ENCODE peak calls at places on chromosomes 3 and 15, in five cellular contexts. T, U, O, L and B are unnamed samples.

GRCh38 chr3:27559381-27559780 is 75.2 kb upstream of the SLC4A7 start:
- DNase-seq in T (no peak), U (no peak), O (no peak), L (no peak), B (no peak)

GRCh38 chr3:10025205-10026083 is 793 bp upstream of the FANCD2 start:
- DNase-seq in T (no peak), U (no peak), O (no peak), L (no peak), B (no peak)

GRCh38 chr3:132445812-132446211 is 28.5 kb downstream of the DNAJC13 start:
- DNase-seq in T (no peak), U (no peak), O (peak), L (no peak), B (peak)

GRCh38 chr15:27679621-27680521 is 419.2 kb downstream of the OCA2 start:
- DNase-seq in T (no peak), U (no peak), O (no peak), L (no peak), B (no peak)

GRCh38 chr3:188404701-188405100 is 250.7 kb downstream of the LPP start:
- DNase-seq in T (no peak), U (no peak), O (no peak), L (no peak), B (no peak)

GRCh38 chr15:90869601-90870353 is 1.4 kb downstream of the FURIN start:
- DNase-seq in T (peak), U (no peak), O (peak), L (peak), B (peak)

GRCh38 chr3:69718832-69719231 is 20.4 kb upstream of the MITF start:
- DNase-seq in T (no peak), U (no peak), O (no peak), L (no peak), B (no peak)

GRCh38 chr3:105868450-105868744 is 415 bp downstream of the CBLB start:
- DNase-seq in T (peak), U (peak), O (peak), L (no peak), B (peak)

GRCh38 chr15:42141246-42141645 is 15.2 kb downstream of the PLA2G4F start:
- DNase-seq in T (no peak), U (no peak), O (no peak), L (no peak), B (no peak)

GRCh38 chr15:100727291-100727851 is 125.0 kb downstream of the ASB7 start:
- DNase-seq in T (no peak), U (no peak), O (no peak), L (no peak), B (peak)

GRCh38 chr15:77497108-77497737 is 76.5 kb downstream of the HMG20A start:
- DNase-seq in T (no peak), U (peak), O (no peak), L (no peak), B (no peak)

GRCh38 chr3:120684896-120685295 is 2.9 kb upstream of the HGD start:
- DNase-seq in T (no peak), U (no peak), O (no peak), L (no peak), B (no peak)

GRCh38 chr3:124759666-124760401 is 29.6 kb downstream of the UMPS start:
- DNase-seq in T (no peak), U (no peak), O (no peak), L (no peak), B (no peak)

GRCh38 chr3:43759297-43759782 is 68.6 kb downstream of the ABHD5 start:
- DNase-seq in T (peak), U (no peak), O (peak), L (no peak), B (no peak)

GRCh38 chr15:70504305-70504951 is 258.9 kb downstream of the UACA start:
- DNase-seq in T (peak), U (no peak), O (peak), L (no peak), B (no peak)

GRCh38 chr3:172170310-172170709 is 130.9 kb downstream of the FNDC3B start:
- DNase-seq in T (no peak), U (no peak), O (no peak), L (no peak), B (no peak)

GRCh38 chr3:193040836-193041672 is 123.4 kb upstream of the MB21D2 start:
- DNase-seq in T (no peak), U (no peak), O (peak), L (no peak), B (peak)

GRCh38 chr15:51332211-51333147 is 5.9 kb downstream of the CYP19A1 start:
- DNase-seq in T (no peak), U (no peak), O (no peak), L (no peak), B (no peak)

GRCh38 chr15:45606841-45607240 is 19.7 kb downstream of the BLOC1S6 start:
- DNase-seq in T (no peak), U (no peak), O (no peak), L (no peak), B (no peak)

GRCh38 chr3:171810278-171811058 is at the start of gene PLD1:
- DNase-seq in T (no peak), U (peak), O (peak), L (no peak), B (peak)

DNA sequence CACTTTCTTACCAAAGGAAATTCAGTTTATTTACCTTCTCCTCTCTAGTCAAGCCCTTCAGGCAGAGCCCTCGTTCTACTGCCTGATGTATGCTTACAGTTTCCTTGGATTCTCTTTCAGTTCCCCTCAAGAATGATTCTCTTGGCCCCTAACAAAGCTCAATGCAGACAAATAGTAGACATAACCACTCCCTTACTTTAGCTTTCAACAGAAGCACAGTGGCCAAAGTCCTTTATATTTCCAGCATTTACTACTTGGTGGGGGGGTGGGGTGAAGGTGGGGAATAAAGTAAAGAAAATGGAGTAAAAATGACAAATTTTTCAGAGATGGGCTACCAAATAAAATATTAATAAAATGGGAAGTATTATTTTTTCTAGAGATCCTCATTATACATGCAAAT is 65.6 kb downstream of the ATP8B4 start:
- DNase-seq in T (no peak), U (no peak), O (no peak), L (no peak), B (no peak)
- H3K27ac ChIP-seq in T (no peak), U (no peak), O (no peak), L (no peak), B (no peak)

GRCh38 chr3:50673937-50674336 is 790 bp upstream of the DOCK3 start:
- DNase-seq in T (no peak), U (no peak), O (no peak), L (no peak), B (no peak)
- H3K27ac ChIP-seq in T (no peak), U (no peak), O (no peak), L (no peak), B (no peak)

DNA sequence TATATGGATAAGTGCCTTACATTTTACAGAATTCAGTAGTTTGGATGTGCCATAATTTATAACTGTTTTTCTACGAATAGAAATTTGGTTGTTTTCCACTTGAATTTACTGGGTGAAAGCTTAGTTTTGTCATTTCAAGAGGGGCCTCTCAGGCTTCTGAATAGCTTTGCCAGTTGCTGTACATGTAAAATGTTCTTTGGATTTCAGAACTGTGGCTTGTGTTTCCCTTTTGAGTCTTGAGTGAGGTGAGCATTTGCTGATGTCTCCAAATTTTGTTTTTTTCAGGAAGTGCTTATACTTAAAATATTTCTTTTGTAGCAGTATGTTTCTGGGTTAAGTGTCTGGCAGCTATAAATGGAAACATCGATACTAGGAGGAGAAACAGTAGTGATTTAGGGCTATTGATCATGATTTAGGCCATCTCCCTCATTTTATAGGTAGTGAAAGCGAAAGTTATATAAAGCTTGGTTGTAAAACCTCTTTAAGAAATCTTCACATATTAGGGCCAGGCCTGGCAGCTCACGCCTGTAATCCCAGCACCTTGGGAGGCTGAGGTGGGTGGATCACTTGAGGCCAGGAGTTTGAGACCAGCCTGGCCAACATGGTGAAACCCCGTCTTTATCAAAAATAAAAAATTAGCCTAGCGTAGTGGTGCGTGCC is 9.2 kb upstream of the TRAK1 start:
- DNase-seq in T (no peak), U (no peak), O (no peak), L (no peak), B (no peak)
- H3K27ac ChIP-seq in T (peak), U (no peak), O (no peak), L (peak), B (no peak)

GRCh38 chr3:127698264-127699097 is 25.7 kb downstream of the ABTB1 start:
- DNase-seq in T (no peak), U (peak), O (no peak), L (no peak), B (no peak)
- H3K27ac ChIP-seq in T (peak), U (peak), O (peak), L (no peak), B (peak)